ENCODE peak calls at places on chromosomes 1 and 21, in six cellular contexts. H, R, E, X, W and P are unnamed samples.

GRCh38 chr1:55217226-55217996 is 2.2 kb upstream of the USP24 start:
- DNase-seq in R (no peak), X (no peak), W (no peak), E (no peak), H (no peak), P (no peak)

GRCh38 chr21:43686811-43687565 is 27.6 kb downstream of the RRP1B start:
- DNase-seq in X (no peak), R (no peak), H (no peak), E (no peak), W (no peak), P (no peak)

GRCh38 chr1:6490181-6491075 is 1.0 kb downstream of the PLEKHG5 start:
- DNase-seq in W (peak; percentile 30), H (peak; percentile 78), R (no peak), X (peak; percentile 80), E (peak; percentile 68), P (peak; percentile 86)

GRCh38 chr1:214823311-214824117 is 220.5 kb downstream of the CENPF start:
- DNase-seq in W (no peak), E (no peak), X (no peak), R (no peak), H (no peak), P (no peak)

GRCh38 chr1:241593186-241593585 is 47.0 kb downstream of the CHML start:
- DNase-seq in E (peak; percentile 49), X (no peak), H (no peak), R (no peak), W (no peak), P (no peak)

GRCh38 chr1:89908993-89909436 is 85.9 kb upstream of the ZNF326 start:
- DNase-seq in E (peak; percentile 79), H (no peak), W (no peak), X (no peak), R (no peak), P (no peak)

GRCh38 chr1:69993787-69994186 is 211.6 kb downstream of the LRRC40 start:
- DNase-seq in E (no peak), R (no peak), H (no peak), W (no peak), X (no peak), P (no peak)

GRCh38 chr1:101235241-101235695 is 1.6 kb upstream of the S1PR1 start:
- DNase-seq in E (no peak), R (no peak), H (no peak), W (no peak), X (no peak), P (no peak)

GRCh38 chr1:170097449-170097948 is 23.0 kb upstream of the KIFAP3 start:
- DNase-seq in R (no peak), E (no peak), W (no peak), H (no peak), X (no peak), P (no peak)

GRCh38 chr1:8598783-8599182 is 218.7 kb downstream of the RERE start:
- DNase-seq in W (peak; percentile 37), X (no peak), R (no peak), E (peak; percentile 35), H (no peak), P (no peak)

GRCh38 chr1:171965802-171966201 is 124.5 kb downstream of the DNM3 start:
- DNase-seq in R (no peak), W (no peak), H (no peak), E (peak; percentile 55), X (no peak), P (no peak)

GRCh38 chr1:100799954-100800612 is 80.5 kb downstream of the VCAM1 start:
- DNase-seq in X (no peak), W (no peak), H (no peak), E (peak; percentile 66), R (no peak), P (no peak)

GRCh38 chr1:33250724-33251123 is 5.6 kb upstream of the ZNF362 start:
- DNase-seq in W (no peak), E (no peak), H (no peak), R (no peak), X (no peak), P (no peak)

GRCh38 chr1:8061210-8061609 is 35.1 kb upstream of the ERRFI1 start:
- DNase-seq in X (peak; percentile 60), H (no peak), W (peak; percentile 31), R (no peak), E (peak; percentile 97), P (no peak)

GRCh38 chr1:205318231-205318991 is 3.1 kb downstream of the NUAK2 start:
- DNase-seq in X (no peak), E (no peak), W (no peak), H (no peak), R (no peak), P (no peak)

GRCh38 chr21:22476726-22477646 is 1478.8 kb downstream of the NCAM2 start:
- DNase-seq in H (no peak), E (no peak), R (no peak), W (no peak), X (no peak), P (no peak)

GRCh38 chr1:207315435-207315834 is 6.0 kb upstream of the CD55 start:
- DNase-seq in X (no peak), H (no peak), R (no peak), W (no peak), E (no peak), P (no peak)

GRCh38 chr1:99645199-99645598 is 714 bp upstream of the PALMD start:
- DNase-seq in W (peak; percentile 73), R (no peak), E (peak; percentile 30), H (peak; percentile 90), X (no peak), P (no peak)

GRCh38 chr1:29629814-29630516 is 393.6 kb downstream of the PTPRU start:
- DNase-seq in R (peak; percentile 65), W (no peak), E (no peak), H (peak; percentile 30), X (peak; percentile 23), P (peak; percentile 3)

GRCh38 chr1:27598902-27599528 is 4.9 kb downstream of the AHDC1 start:
- DNase-seq in E (peak; percentile 77), H (peak; percentile 88), R (no peak), X (no peak), W (peak; percentile 88), P (no peak)

GRCh38 chr21:42640486-42640885 is 12.9 kb upstream of the PDE9A start:
- DNase-seq in X (peak; percentile 76), W (no peak), H (peak; percentile 81), E (no peak), R (no peak), P (no peak)

GRCh38 chr1:40155910-40156309 is 5.3 kb upstream of the RLF start:
- DNase-seq in X (no peak), H (no peak), E (no peak), W (no peak), R (no peak), P (no peak)

GRCh38 chr1:40161888-40162397 is 756 bp downstream of the RLF start:
- DNase-seq in R (no peak), E (peak; percentile 4), H (peak; percentile 70), W (no peak), X (no peak), P (peak; percentile 40)

GRCh38 chr1:40161125-40161887 is at the start of gene RLF:
- DNase-seq in H (peak; percentile 98), X (peak; percentile 96), E (peak; percentile 93), W (peak; percentile 91), R (peak; percentile 98), P (peak; percentile 97)

GRCh38 chr1:40162791-40163441 is 1.7 kb downstream of the RLF start:
- DNase-seq in W (no peak), X (no peak), R (no peak), E (peak; percentile 52), H (no peak), P (no peak)

GRCh38 chr1:40160806-40161124 is 422 bp upstream of the RLF start:
- DNase-seq in W (no peak), X (no peak), H (no peak), R (no peak), E (no peak), P (no peak)
- TF ChIP-seq POLR2A in W (no peak), X (no peak), H (no peak), R (no peak), E (no peak), P (no peak)

GRCh38 chr21:32370971-32371766 is 21.6 kb downstream of the URB1 start:
- DNase-seq in E (peak; percentile 49), R (no peak), X (no peak), W (no peak), H (no peak), P (no peak)

GRCh38 chr21:32368386-32368785 is 24.4 kb downstream of the URB1 start:
- DNase-seq in W (no peak), E (peak; percentile 66), X (no peak), R (no peak), H (no peak), P (no peak)

GRCh38 chr21:32367158-32367557 is 25.7 kb downstream of the URB1 start:
- DNase-seq in X (no peak), E (no peak), W (peak; percentile 53), R (no peak), H (peak; percentile 41), P (no peak)

GRCh38 chr21:32372755-32373154 is 20.1 kb downstream of the URB1 start:
- DNase-seq in E (peak; percentile 23), R (no peak), X (no peak), H (no peak), W (peak; percentile 65), P (no peak)

DNA sequence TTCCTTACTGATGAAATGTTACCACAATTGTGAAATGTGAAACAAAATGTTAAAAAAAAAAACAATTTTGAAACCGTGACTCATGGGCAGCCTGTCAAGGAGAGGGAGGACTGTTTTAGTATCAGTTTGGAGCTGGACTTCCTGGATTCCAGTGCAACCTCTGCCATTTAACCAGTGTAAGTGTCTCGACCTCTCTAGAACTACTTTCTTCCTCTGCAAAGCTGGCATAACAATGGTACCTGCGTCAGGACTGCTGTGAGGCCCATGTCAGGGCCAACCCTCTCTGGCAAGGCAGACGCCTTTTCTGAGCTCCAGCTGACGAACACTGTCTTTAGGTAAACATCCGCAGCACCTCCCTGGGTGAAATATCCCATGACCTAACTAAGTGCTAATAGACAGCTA is 20.9 kb downstream of the URB1 start:
- DNase-seq in R (no peak), H (peak; percentile 71), X (peak; percentile 36), E (peak; percentile 83), W (peak; percentile 84), P (no peak)
- H3K36me3 ChIP-seq in R (peaks cover 30% of the 10 kb centered on the region), H (no peaks in the 10 kb centered on the region), X (peaks cover 20% of the 10 kb centered on the region), E (peaks cover 24% of the 10 kb centered on the region), W (no peaks in the 10 kb centered on the region), P (no peaks in the 10 kb centered on the region)

GRCh38 chr21:41428311-41428710 is 2.3 kb downstream of the MX1 start:
- DNase-seq in E (no peak), H (no peak), R (no peak), W (no peak), X (no peak), P (no peak)

GRCh38 chr21:41427556-41427955 is 1.5 kb downstream of the MX1 start:
- DNase-seq in R (no peak), H (no peak), E (no peak), W (no peak), X (no peak), P (no peak)

GRCh38 chr21:41425588-41425953 is 468 bp upstream of the MX1 start:
- DNase-seq in E (no peak), R (no peak), H (no peak), W (no peak), X (no peak), P (no peak)

GRCh38 chr21:41426656-41427311 is 745 bp downstream of the MX1 start:
- DNase-seq in E (no peak), X (no peak), R (no peak), W (no peak), H (no peak), P (no peak)

GRCh38 chr21:41425954-41426655 is at the start of gene MX1:
- DNase-seq in R (peak; percentile 91), X (peak; percentile 89), W (peak; percentile 67), H (peak; percentile 89), E (peak; percentile 10), P (peak; percentile 88)
- TF ChIP-seq POLR2A in R (peak; percentile 59), X (no peak), W (peak; percentile 64), H (peak; percentile 52), E (no peak), P (peak; percentile 89)

GRCh38 chr21:34859976-34860653 is 189.0 kb downstream of the RUNX1 start:
- DNase-seq in E (no peak), W (no peak), X (no peak), R (no peak), H (no peak), P (no peak)
- H3K36me3 ChIP-seq in E (peaks cover 76% of the 10 kb centered on the region), W (no peaks in the 10 kb centered on the region), X (peaks cover 31% of the 10 kb centered on the region), R (peaks cover 49% of the 10 kb centered on the region), H (no peaks in the 10 kb centered on the region), P (peaks cover 25% of the 10 kb centered on the region)